ENCODE peak calls at places on chromosomes 4 and X, in eight cellular contexts. One of them, this sample, is unnamed.

GRCh38 chrX:74579597-74580209 is 34.7 kb downstream of the RLIM start:
- DNase-seq in glomerular endothelial cell: no peak
- DNase-seq in AG04449: no peak
- DNase-seq in left cardiac atrium: no peak
- DNase-seq in NCI-H774: no peak
- DNase-seq in neuronal stem cell: no peak
- DNase-seq in head of caudate nucleus: no peak
- DNase-seq in activated T-cell treated with anti-CD3 and anti-CD28 coated beads, Interleukin-2, amount 50 U/mL, for 4 hours: no peak
- DNase-seq in this sample: no peak

GRCh38 chr4:1674682-1675081 is 9.4 kb downstream of the FAM53A start:
- DNase-seq in NCI-H774: no peak
- DNase-seq in glomerular endothelial cell: no peak
- DNase-seq in neuronal stem cell: no peak
- DNase-seq in activated T-cell treated with anti-CD3 and anti-CD28 coated beads, Interleukin-2, amount 50 U/mL, for 4 hours: no peak
- DNase-seq in head of caudate nucleus: no peak
- DNase-seq in AG04449: no peak
- DNase-seq in left cardiac atrium: no peak
- DNase-seq in this sample: no peak

GRCh38 chr4:6885953-6886557 is 23.6 kb upstream of the TBC1D14 start:
- DNase-seq in neuronal stem cell: no peak
- DNase-seq in AG04449: no peak
- DNase-seq in NCI-H774: peak
- DNase-seq in head of caudate nucleus: peak
- DNase-seq in left cardiac atrium: peak
- DNase-seq in glomerular endothelial cell: no peak
- DNase-seq in activated T-cell treated with anti-CD3 and anti-CD28 coated beads, Interleukin-2, amount 50 U/mL, for 4 hours: no peak
- DNase-seq in this sample: peak

GRCh38 chrX:150084474-150085229 is 146.4 kb upstream of the EOLA2 start:
- DNase-seq in glomerular endothelial cell: no peak
- DNase-seq in AG04449: peak
- DNase-seq in activated T-cell treated with anti-CD3 and anti-CD28 coated beads, Interleukin-2, amount 50 U/mL, for 4 hours: no peak
- DNase-seq in neuronal stem cell: no peak
- DNase-seq in head of caudate nucleus: no peak
- DNase-seq in NCI-H774: no peak
- DNase-seq in left cardiac atrium: no peak
- DNase-seq in this sample: no peak

GRCh38 chrX:47628980-47629379 is 750 bp downstream of the CFP start:
- DNase-seq in head of caudate nucleus: no peak
- DNase-seq in neuronal stem cell: no peak
- DNase-seq in glomerular endothelial cell: no peak
- DNase-seq in AG04449: no peak
- DNase-seq in left cardiac atrium: no peak
- DNase-seq in activated T-cell treated with anti-CD3 and anti-CD28 coated beads, Interleukin-2, amount 50 U/mL, for 4 hours: no peak
- DNase-seq in NCI-H774: no peak
- DNase-seq in this sample: no peak

GRCh38 chr4:89000392-89000791 is 56.6 kb downstream of the FAM13A start:
- DNase-seq in NCI-H774: no peak
- DNase-seq in neuronal stem cell: no peak
- DNase-seq in AG04449: no peak
- DNase-seq in activated T-cell treated with anti-CD3 and anti-CD28 coated beads, Interleukin-2, amount 50 U/mL, for 4 hours: no peak
- DNase-seq in head of caudate nucleus: no peak
- DNase-seq in glomerular endothelial cell: no peak
- DNase-seq in left cardiac atrium: no peak
- DNase-seq in this sample: no peak

GRCh38 chrX:25858273-25858880 is 279.8 kb upstream of the MAGEB18 start:
- DNase-seq in head of caudate nucleus: no peak
- DNase-seq in neuronal stem cell: no peak
- DNase-seq in left cardiac atrium: no peak
- DNase-seq in activated T-cell treated with anti-CD3 and anti-CD28 coated beads, Interleukin-2, amount 50 U/mL, for 4 hours: no peak
- DNase-seq in NCI-H774: no peak
- DNase-seq in glomerular endothelial cell: no peak
- DNase-seq in AG04449: no peak
- DNase-seq in this sample: no peak

GRCh38 chr4:25939330-25939729 is 25.3 kb downstream of the SMIM20 start:
- DNase-seq in NCI-H774: no peak
- DNase-seq in glomerular endothelial cell: no peak
- DNase-seq in activated T-cell treated with anti-CD3 and anti-CD28 coated beads, Interleukin-2, amount 50 U/mL, for 4 hours: no peak
- DNase-seq in head of caudate nucleus: no peak
- DNase-seq in AG04449: no peak
- DNase-seq in neuronal stem cell: no peak
- DNase-seq in left cardiac atrium: no peak
- DNase-seq in this sample: no peak

GRCh38 chrX:150291014-150291413 is 72.1 kb upstream of the MAMLD1 start:
- DNase-seq in AG04449: no peak
- DNase-seq in activated T-cell treated with anti-CD3 and anti-CD28 coated beads, Interleukin-2, amount 50 U/mL, for 4 hours: no peak
- DNase-seq in head of caudate nucleus: peak
- DNase-seq in NCI-H774: no peak
- DNase-seq in left cardiac atrium: no peak
- DNase-seq in neuronal stem cell: no peak
- DNase-seq in glomerular endothelial cell: no peak
- DNase-seq in this sample: no peak

GRCh38 chr4:53601251-53601764 is 10.0 kb upstream of the LNX1 start:
- DNase-seq in head of caudate nucleus: no peak
- DNase-seq in NCI-H774: peak
- DNase-seq in neuronal stem cell: no peak
- DNase-seq in activated T-cell treated with anti-CD3 and anti-CD28 coated beads, Interleukin-2, amount 50 U/mL, for 4 hours: no peak
- DNase-seq in AG04449: no peak
- DNase-seq in glomerular endothelial cell: no peak
- DNase-seq in left cardiac atrium: peak
- DNase-seq in this sample: peak

GRCh38 chr4:3209551-3210325 is 39.2 kb upstream of the MSANTD1 start:
- DNase-seq in glomerular endothelial cell: no peak
- DNase-seq in NCI-H774: no peak
- DNase-seq in head of caudate nucleus: no peak
- DNase-seq in activated T-cell treated with anti-CD3 and anti-CD28 coated beads, Interleukin-2, amount 50 U/mL, for 4 hours: no peak
- DNase-seq in AG04449: no peak
- DNase-seq in left cardiac atrium: no peak
- DNase-seq in neuronal stem cell: no peak
- DNase-seq in this sample: no peak

GRCh38 chrX:56994375-56995270 is 718 bp downstream of the SPIN3 start:
- DNase-seq in neuronal stem cell: no peak
- DNase-seq in AG04449: no peak
- DNase-seq in head of caudate nucleus: peak
- DNase-seq in activated T-cell treated with anti-CD3 and anti-CD28 coated beads, Interleukin-2, amount 50 U/mL, for 4 hours: no peak
- DNase-seq in left cardiac atrium: peak
- DNase-seq in glomerular endothelial cell: no peak
- DNase-seq in NCI-H774: no peak
- DNase-seq in this sample: no peak

GRCh38 chr4:169345207-169345788 is 74.5 kb upstream of the SH3RF1 start:
- DNase-seq in NCI-H774: no peak
- DNase-seq in neuronal stem cell: no peak
- DNase-seq in activated T-cell treated with anti-CD3 and anti-CD28 coated beads, Interleukin-2, amount 50 U/mL, for 4 hours: no peak
- DNase-seq in left cardiac atrium: no peak
- DNase-seq in AG04449: no peak
- DNase-seq in head of caudate nucleus: peak
- DNase-seq in glomerular endothelial cell: no peak
- DNase-seq in this sample: no peak

GRCh38 chr4:120025516-120025915 is 41.1 kb downstream of the MAD2L1 start:
- DNase-seq in neuronal stem cell: no peak
- DNase-seq in NCI-H774: no peak
- DNase-seq in glomerular endothelial cell: no peak
- DNase-seq in left cardiac atrium: no peak
- DNase-seq in AG04449: no peak
- DNase-seq in head of caudate nucleus: no peak
- DNase-seq in activated T-cell treated with anti-CD3 and anti-CD28 coated beads, Interleukin-2, amount 50 U/mL, for 4 hours: no peak
- DNase-seq in this sample: no peak

GRCh38 chr4:38449506-38450174 is 214.4 kb upstream of the KLF3 start:
- DNase-seq in AG04449: peak
- DNase-seq in neuronal stem cell: no peak
- DNase-seq in head of caudate nucleus: no peak
- DNase-seq in activated T-cell treated with anti-CD3 and anti-CD28 coated beads, Interleukin-2, amount 50 U/mL, for 4 hours: no peak
- DNase-seq in NCI-H774: no peak
- DNase-seq in left cardiac atrium: no peak
- DNase-seq in glomerular endothelial cell: no peak
- DNase-seq in this sample: no peak

GRCh38 chr4:79987401-79987800 is 85.6 kb downstream of the ANTXR2 start:
- DNase-seq in NCI-H774: no peak
- DNase-seq in AG04449: no peak
- DNase-seq in glomerular endothelial cell: no peak
- DNase-seq in left cardiac atrium: no peak
- DNase-seq in activated T-cell treated with anti-CD3 and anti-CD28 coated beads, Interleukin-2, amount 50 U/mL, for 4 hours: no peak
- DNase-seq in neuronal stem cell: no peak
- DNase-seq in head of caudate nucleus: no peak
- DNase-seq in this sample: no peak

GRCh38 chr4:2256156-2256731 is 5.7 kb downstream of the MXD4 start:
- DNase-seq in AG04449: no peak
- DNase-seq in activated T-cell treated with anti-CD3 and anti-CD28 coated beads, Interleukin-2, amount 50 U/mL, for 4 hours: peak
- DNase-seq in left cardiac atrium: peak
- DNase-seq in glomerular endothelial cell: no peak
- DNase-seq in head of caudate nucleus: peak
- DNase-seq in NCI-H774: no peak
- DNase-seq in neuronal stem cell: no peak
- DNase-seq in this sample: no peak

GRCh38 chr4:3009422-3009821 is 46.1 kb downstream of the GRK4 start:
- DNase-seq in NCI-H774: no peak
- DNase-seq in neuronal stem cell: peak
- DNase-seq in glomerular endothelial cell: no peak
- DNase-seq in left cardiac atrium: no peak
- DNase-seq in AG04449: no peak
- DNase-seq in head of caudate nucleus: no peak
- DNase-seq in activated T-cell treated with anti-CD3 and anti-CD28 coated beads, Interleukin-2, amount 50 U/mL, for 4 hours: no peak
- DNase-seq in this sample: no peak

GRCh38 chr4:179151770-179152169 is 1709.5 kb upstream of the AGA start:
- DNase-seq in NCI-H774: no peak
- DNase-seq in glomerular endothelial cell: no peak
- DNase-seq in AG04449: no peak
- DNase-seq in head of caudate nucleus: no peak
- DNase-seq in activated T-cell treated with anti-CD3 and anti-CD28 coated beads, Interleukin-2, amount 50 U/mL, for 4 hours: no peak
- DNase-seq in neuronal stem cell: no peak
- DNase-seq in left cardiac atrium: no peak
- DNase-seq in this sample: no peak

GRCh38 chrX:151870603-151871002 is 42.1 kb upstream of the MAGEA4 start:
- DNase-seq in neuronal stem cell: no peak
- DNase-seq in glomerular endothelial cell: peak
- DNase-seq in activated T-cell treated with anti-CD3 and anti-CD28 coated beads, Interleukin-2, amount 50 U/mL, for 4 hours: no peak
- DNase-seq in AG04449: peak
- DNase-seq in head of caudate nucleus: no peak
- DNase-seq in left cardiac atrium: no peak
- DNase-seq in NCI-H774: no peak
- DNase-seq in this sample: no peak

GRCh38 chrX:20352935-20353336 is 86.2 kb upstream of the RPS6KA3 start:
- DNase-seq in activated T-cell treated with anti-CD3 and anti-CD28 coated beads, Interleukin-2, amount 50 U/mL, for 4 hours: no peak
- DNase-seq in AG04449: no peak
- DNase-seq in glomerular endothelial cell: no peak
- DNase-seq in neuronal stem cell: no peak
- DNase-seq in head of caudate nucleus: no peak
- DNase-seq in left cardiac atrium: no peak
- DNase-seq in NCI-H774: no peak
- DNase-seq in this sample: no peak

GRCh38 chr4:8554555-8555100 is 25.6 kb upstream of the GPR78 start:
- DNase-seq in glomerular endothelial cell: no peak
- DNase-seq in activated T-cell treated with anti-CD3 and anti-CD28 coated beads, Interleukin-2, amount 50 U/mL, for 4 hours: no peak
- DNase-seq in head of caudate nucleus: no peak
- DNase-seq in NCI-H774: no peak
- DNase-seq in AG04449: no peak
- DNase-seq in left cardiac atrium: no peak
- DNase-seq in neuronal stem cell: no peak
- DNase-seq in this sample: no peak

GRCh38 chr4:104487105-104487504 is 7.6 kb downstream of the CXXC4 start:
- DNase-seq in glomerular endothelial cell: no peak
- DNase-seq in AG04449: no peak
- DNase-seq in NCI-H774: no peak
- DNase-seq in left cardiac atrium: no peak
- DNase-seq in activated T-cell treated with anti-CD3 and anti-CD28 coated beads, Interleukin-2, amount 50 U/mL, for 4 hours: no peak
- DNase-seq in neuronal stem cell: no peak
- DNase-seq in head of caudate nucleus: no peak
- DNase-seq in this sample: no peak

GRCh38 chr4:52051213-52051614 is at the start of gene SPATA18:
- DNase-seq in glomerular endothelial cell: no peak
- DNase-seq in AG04449: no peak
- DNase-seq in head of caudate nucleus: no peak
- DNase-seq in activated T-cell treated with anti-CD3 and anti-CD28 coated beads, Interleukin-2, amount 50 U/mL, for 4 hours: no peak
- DNase-seq in left cardiac atrium: peak
- DNase-seq in neuronal stem cell: no peak
- DNase-seq in NCI-H774: no peak
- DNase-seq in this sample: no peak

GRCh38 chrX:10507876-10508275 is 112.5 kb downstream of the MID1 start:
- DNase-seq in activated T-cell treated with anti-CD3 and anti-CD28 coated beads, Interleukin-2, amount 50 U/mL, for 4 hours: no peak
- DNase-seq in head of caudate nucleus: no peak
- DNase-seq in neuronal stem cell: no peak
- DNase-seq in NCI-H774: no peak
- DNase-seq in glomerular endothelial cell: no peak
- DNase-seq in AG04449: no peak
- DNase-seq in left cardiac atrium: no peak
- DNase-seq in this sample: no peak

GRCh38 chrX:36683507-36683906 is 324.7 kb upstream of the FAM47C start:
- DNase-seq in AG04449: no peak
- DNase-seq in left cardiac atrium: no peak
- DNase-seq in head of caudate nucleus: no peak
- DNase-seq in neuronal stem cell: no peak
- DNase-seq in activated T-cell treated with anti-CD3 and anti-CD28 coated beads, Interleukin-2, amount 50 U/mL, for 4 hours: no peak
- DNase-seq in glomerular endothelial cell: no peak
- DNase-seq in NCI-H774: no peak
- DNase-seq in this sample: no peak

GRCh38 chr4:83490876-83491450 is 6.1 kb upstream of the ABRAXAS1 start:
- DNase-seq in neuronal stem cell: no peak
- DNase-seq in head of caudate nucleus: no peak
- DNase-seq in left cardiac atrium: no peak
- DNase-seq in AG04449: no peak
- DNase-seq in glomerular endothelial cell: peak
- DNase-seq in activated T-cell treated with anti-CD3 and anti-CD28 coated beads, Interleukin-2, amount 50 U/mL, for 4 hours: no peak
- DNase-seq in NCI-H774: no peak
- DNase-seq in this sample: no peak

GRCh38 chrX:124256209-124256608 is 76.3 kb upstream of the TEX13D start:
- DNase-seq in left cardiac atrium: no peak
- DNase-seq in NCI-H774: no peak
- DNase-seq in glomerular endothelial cell: no peak
- DNase-seq in AG04449: no peak
- DNase-seq in neuronal stem cell: no peak
- DNase-seq in head of caudate nucleus: no peak
- DNase-seq in activated T-cell treated with anti-CD3 and anti-CD28 coated beads, Interleukin-2, amount 50 U/mL, for 4 hours: no peak
- DNase-seq in this sample: no peak

GRCh38 chr4:76765473-76766183 is 132.3 kb downstream of the SOWAHB start:
- DNase-seq in glomerular endothelial cell: no peak
- DNase-seq in left cardiac atrium: no peak
- DNase-seq in neuronal stem cell: no peak
- DNase-seq in AG04449: no peak
- DNase-seq in NCI-H774: no peak
- DNase-seq in head of caudate nucleus: no peak
- DNase-seq in activated T-cell treated with anti-CD3 and anti-CD28 coated beads, Interleukin-2, amount 50 U/mL, for 4 hours: no peak
- DNase-seq in this sample: no peak

GRCh38 chr4:78372282-78372988 is 179.1 kb upstream of the ANXA3 start:
- DNase-seq in neuronal stem cell: no peak
- DNase-seq in glomerular endothelial cell: no peak
- DNase-seq in left cardiac atrium: no peak
- DNase-seq in NCI-H774: no peak
- DNase-seq in AG04449: no peak
- DNase-seq in activated T-cell treated with anti-CD3 and anti-CD28 coated beads, Interleukin-2, amount 50 U/mL, for 4 hours: no peak
- DNase-seq in head of caudate nucleus: no peak
- DNase-seq in this sample: peak

GRCh38 chr4:15719506-15719905 is 16.6 kb downstream of the BST1 start:
- DNase-seq in activated T-cell treated with anti-CD3 and anti-CD28 coated beads, Interleukin-2, amount 50 U/mL, for 4 hours: no peak
- DNase-seq in left cardiac atrium: no peak
- DNase-seq in head of caudate nucleus: no peak
- DNase-seq in glomerular endothelial cell: no peak
- DNase-seq in NCI-H774: no peak
- DNase-seq in AG04449: no peak
- DNase-seq in neuronal stem cell: no peak
- DNase-seq in this sample: no peak

GRCh38 chrX:15815779-15816452 is 25.6 kb downstream of the ZRSR2 start:
- DNase-seq in activated T-cell treated with anti-CD3 and anti-CD28 coated beads, Interleukin-2, amount 50 U/mL, for 4 hours: no peak
- DNase-seq in neuronal stem cell: peak
- DNase-seq in head of caudate nucleus: peak
- DNase-seq in NCI-H774: no peak
- DNase-seq in glomerular endothelial cell: no peak
- DNase-seq in left cardiac atrium: no peak
- DNase-seq in AG04449: no peak
- DNase-seq in this sample: no peak